ENCODE peak calls at places on chromosomes 7 and 10, in seven cellular contexts. W, D, Z, P, G, Y and R are unnamed samples.
A peak's percentile ranks its signal among the peaks of the same experiment; 100 is the strongest.

GRCh38 chr10:27713906-27714305 is 31.7 kb downstream of the MKX start:
- DNase-seq in G (no peak), P (peak; percentile 61), W (peak; percentile 32), D (no peak), Z (peak; percentile 53), Y (peak; percentile 2), R (no peak)

GRCh38 chr10:116464257-116464656 is 36.6 kb downstream of the PNLIPRP3 start:
- DNase-seq in P (no peak), G (no peak), D (no peak), Z (no peak), Y (no peak), W (no peak), R (no peak)

GRCh38 chr10:28263136-28263857 is 39.6 kb downstream of the MPP7 start:
- DNase-seq in Z (no peak), P (peak; percentile 9), Y (no peak), D (no peak), W (no peak), G (no peak), R (no peak)

GRCh38 chr7:137904826-137905225 is 58.1 kb upstream of the DGKI start:
- DNase-seq in Z (no peak), W (no peak), P (no peak), G (no peak), D (no peak), Y (no peak), R (no peak)

GRCh38 chr10:78362406-78363022 is 328.9 kb downstream of the RPS24 start:
- DNase-seq in G (no peak), P (peak; percentile 74), Y (no peak), W (no peak), Z (no peak), D (no peak), R (peak; percentile 16)

GRCh38 chr10:130500251-130501000 is 364.2 kb downstream of the GLRX3 start:
- DNase-seq in Z (no peak), W (no peak), P (no peak), Y (no peak), G (no peak), D (no peak), R (no peak)

GRCh38 chr10:100847440-100847839 is 65.3 kb upstream of the SLF2 start:
- DNase-seq in W (no peak), P (peak; percentile 50), G (no peak), Z (peak; percentile 73), D (no peak), Y (peak; percentile 6), R (no peak)

GRCh38 chr10:6228010-6228511 is 25.3 kb downstream of the PFKFB3 start:
- DNase-seq in Y (peak; percentile 90), G (no peak), P (no peak), D (no peak), Z (peak; percentile 76), W (peak; percentile 18), R (peak; percentile 71)

GRCh38 chr7:42689626-42690025 is 222.2 kb downstream of the C7orf25 start:
- DNase-seq in W (no peak), Z (peak; percentile 42), G (no peak), D (no peak), Y (no peak), P (no peak), R (peak; percentile 20)

GRCh38 chr10:44030132-44030531 is 354.8 kb downstream of the CXCL12 start:
- DNase-seq in Z (no peak), W (no peak), P (no peak), Y (peak; percentile 5), D (no peak), G (no peak), R (no peak)

GRCh38 chr10:100022403-100022802 is 12.7 kb upstream of the DNMBP start:
- DNase-seq in Z (peak; percentile 67), W (peak; percentile 27), G (no peak), P (peak; percentile 62), Y (no peak), D (no peak), R (no peak)

GRCh38 chr10:94146746-94147145 is 153.0 kb downstream of the PLCE1 start:
- DNase-seq in Z (no peak), D (no peak), W (no peak), P (no peak), G (no peak), Y (no peak), R (no peak)

GRCh38 chr7:26857534-26858228 is 6.7 kb downstream of the SKAP2 start:
- DNase-seq in W (no peak), Z (peak; percentile 51), D (no peak), P (no peak), G (peak; percentile 67), Y (no peak), R (peak; percentile 3)

GRCh38 chr10:90983940-90984549 is 63.2 kb upstream of the ANKRD1 start:
- DNase-seq in Y (no peak), D (no peak), Z (no peak), G (no peak), P (no peak), W (no peak), R (no peak)

GRCh38 chr10:91416339-91416868 is 6.3 kb downstream of the HECTD2 start:
- DNase-seq in D (no peak), W (no peak), Y (no peak), P (no peak), Z (no peak), G (peak; percentile 7), R (peak; percentile 21)

GRCh38 chr10:601356-601963 is 88.0 kb downstream of the DIP2C start:
- DNase-seq in D (no peak), G (no peak), Z (no peak), P (no peak), Y (no peak), W (no peak), R (no peak)

GRCh38 chr10:72312865-72313391 is 39.2 kb downstream of the DDIT4 start:
- DNase-seq in G (no peak), P (no peak), Z (no peak), D (no peak), W (no peak), Y (no peak), R (no peak)

GRCh38 chr10:112852308-112852707 is 97.7 kb upstream of the TCF7L2 start:
- DNase-seq in P (no peak), W (no peak), D (no peak), Y (no peak), Z (no peak), G (no peak), R (no peak)

GRCh38 chr7:128890306-128891109 is 20.0 kb downstream of the KCP start:
- DNase-seq in Z (no peak), D (no peak), Y (no peak), G (no peak), P (no peak), W (no peak), R (no peak)

GRCh38 chr7:149882264-149883048 is 8.7 kb downstream of the ATP6V0E2 start:
- DNase-seq in G (no peak), Y (peak; percentile 25), W (no peak), D (no peak), P (no peak), Z (no peak), R (no peak)

GRCh38 chr7:115987486-115987885 is 43.1 kb downstream of the TFEC start:
- DNase-seq in W (no peak), Z (no peak), G (no peak), D (no peak), Y (no peak), P (no peak), R (no peak)

GRCh38 chr7:110003827-110004226 is 1087.1 kb upstream of the LRRN3 start:
- DNase-seq in D (no peak), W (no peak), Y (no peak), P (no peak), Z (no peak), G (no peak), R (no peak)

GRCh38 chr7:156604311-156604710 is 36.3 kb upstream of the RNF32 start:
- DNase-seq in Y (no peak), Z (peak; percentile 11), W (no peak), D (no peak), G (no peak), P (peak; percentile 61), R (no peak)

GRCh38 chr10:118259288-118259906 is 82.7 kb downstream of the FAM204A start:
- DNase-seq in Z (peak; percentile 42), P (peak; percentile 12), Y (peak; percentile 13), D (no peak), G (peak; percentile 38), W (no peak), R (peak; percentile 38)

GRCh38 chr10:76357726-76358125 is 926.3 kb downstream of the LRMDA start:
- DNase-seq in G (no peak), D (no peak), W (no peak), P (no peak), Y (no peak), Z (no peak), R (no peak)

GRCh38 chr7:134016223-134016941 is 110.8 kb upstream of the LRGUK start:
- DNase-seq in W (peak; percentile 3), G (peak; percentile 34), D (no peak), P (peak; percentile 39), Z (peak; percentile 28), Y (peak; percentile 51), R (peak; percentile 24)